ENCODE peak calls at places on chromosomes 12 and 14, in eight cellular contexts. C is T-helper 9 cell; B is hypothalamus; W is AG08395; R is NCI-H1694 treated with DMSO at 0.1 percent for 48 hours; U is naive thymus-derived CD8-positive, alpha-beta T cell; M is posterior vena cava; A is brain microvascular endothelial cell. Y is an unnamed sample.

GRCh38 chr14:61750708-61751474 is 11.3 kb upstream of the SNAPC1 start:
- DNase-seq in R (no peak), M (peak; percentile 98), A (no peak), B (no peak), W (peak; percentile 78), U (peak; percentile 71), C (peak; percentile 65), Y (peak; percentile 66)

GRCh38 chr12:129083121-129083520 is 229.8 kb downstream of the GLT1D1 start:
- DNase-seq in C (no peak), B (no peak), W (no peak), U (no peak), R (no peak), A (no peak), M (no peak), Y (no peak)

GRCh38 chr12:53484686-53485567 is 14.3 kb downstream of the MAP3K12 start:
- DNase-seq in M (no peak), W (no peak), U (no peak), R (no peak), A (no peak), C (no peak), B (no peak), Y (no peak)

GRCh38 chr12:1350055-1350933 is 244.1 kb downstream of the FBXL14 start:
- DNase-seq in A (peak; percentile 74), R (no peak), C (no peak), B (no peak), U (no peak), M (no peak), W (peak; percentile 84), Y (no peak)

GRCh38 chr12:16347391-16348298 is at the start of gene MGST1:
- DNase-seq in R (no peak), B (no peak), A (peak; percentile 38), M (peak; percentile 86), U (no peak), W (peak; percentile 26), C (no peak), Y (no peak)

GRCh38 chr14:74444866-74445265 is 18.9 kb upstream of the SYNDIG1L start:
- DNase-seq in A (no peak), U (no peak), C (no peak), M (no peak), R (no peak), W (no peak), B (no peak), Y (no peak)

GRCh38 chr12:70982991-70983390 is 62.5 kb upstream of the PTPRR start:
- DNase-seq in U (no peak), C (no peak), A (no peak), W (peak; percentile 19), M (no peak), R (no peak), B (no peak), Y (no peak)

GRCh38 chr14:97791906-97792305 is 994.7 kb downstream of the VRK1 start:
- DNase-seq in C (no peak), R (no peak), B (no peak), M (no peak), W (no peak), U (no peak), A (no peak), Y (no peak)

GRCh38 chr12:100383586-100384548 is 27.0 kb downstream of the SLC17A8 start:
- DNase-seq in M (no peak), A (no peak), R (no peak), W (no peak), B (no peak), C (no peak), U (no peak), Y (no peak)

GRCh38 chr12:119843100-119843499 is 34.0 kb downstream of the CIT start:
- DNase-seq in M (no peak), R (no peak), W (peak; percentile 70), C (no peak), U (no peak), A (peak; percentile 16), B (no peak), Y (no peak)

GRCh38 chr14:50013198-50013918 is 103.0 kb downstream of the VCPKMT start:
- DNase-seq in B (no peak), R (no peak), A (no peak), U (no peak), M (no peak), W (no peak), C (no peak), Y (no peak)

GRCh38 chr14:56145965-56146364 is 27.8 kb downstream of the PELI2 start:
- DNase-seq in B (no peak), A (peak; percentile 83), C (no peak), R (no peak), W (peak; percentile 48), U (no peak), M (no peak), Y (no peak)

GRCh38 chr12:124663206-124663605 is 95.8 kb upstream of the NCOR2 start:
- DNase-seq in C (no peak), W (peak; percentile 56), B (no peak), U (no peak), M (no peak), R (no peak), A (no peak), Y (no peak)

GRCh38 chr14:80770114-80770917 is 171.2 kb downstream of the CEP128 start:
- DNase-seq in B (no peak), W (no peak), M (no peak), C (no peak), A (no peak), U (no peak), R (no peak), Y (no peak)

Y was measured in activated T-cell treated with anti-CD3 and anti-CD28 coated beads, Interleukin-2, amount 50 U/mL, for 4 hours.